ENCODE peak calls at places on chromosome 4, in four cellular contexts. One of them, this sample, is unnamed.

GRCh38 chr4:85824166-85824945 is 349.4 kb downstream of the ARHGAP24 start:
- DNase-seq in gastrocnemius medialis: no peak
- DNase-seq in uterus: no peak
- DNase-seq in H1: no peak
- DNase-seq in this sample: no peak

GRCh38 chr4:18798123-18798522 is 776.6 kb upstream of the LCORL start:
- DNase-seq in gastrocnemius medialis: no peak
- DNase-seq in uterus: no peak
- DNase-seq in H1: no peak
- DNase-seq in this sample: no peak

GRCh38 chr4:139557506-139558110 is 1.6 kb upstream of the SETD7 start:
- DNase-seq in gastrocnemius medialis: no peak
- DNase-seq in uterus: no peak
- DNase-seq in H1: no peak
- DNase-seq in this sample: no peak

GRCh38 chr4:86261634-86262033 is 98.2 kb downstream of the MAPK10 start:
- DNase-seq in gastrocnemius medialis: no peak
- DNase-seq in uterus: no peak
- DNase-seq in H1: no peak
- DNase-seq in this sample: no peak

GRCh38 chr4:94934201-94934600 is 176.4 kb downstream of the BMPR1B start:
- DNase-seq in gastrocnemius medialis: no peak
- DNase-seq in uterus: no peak
- DNase-seq in H1: no peak
- DNase-seq in this sample: no peak

GRCh38 chr4:19382993-19383392 is 868.7 kb upstream of the SLIT2 start:
- DNase-seq in gastrocnemius medialis: no peak
- DNase-seq in uterus: no peak
- DNase-seq in H1: no peak
- DNase-seq in this sample: no peak

GRCh38 chr4:13597604-13598003 is 29.9 kb downstream of the BOD1L1 start:
- DNase-seq in gastrocnemius medialis: no peak
- DNase-seq in uterus: no peak
- DNase-seq in H1: no peak
- DNase-seq in this sample: no peak

GRCh38 chr4:110748071-110748470 is 125.2 kb upstream of the PITX2 start:
- DNase-seq in gastrocnemius medialis: no peak
- DNase-seq in uterus: no peak
- DNase-seq in H1: no peak
- DNase-seq in this sample: no peak

GRCh38 chr4:6926681-6927478 is 17.3 kb downstream of the TBC1D14 start:
- DNase-seq in gastrocnemius medialis: no peak
- DNase-seq in uterus: no peak
- DNase-seq in H1: no peak
- DNase-seq in this sample: no peak

GRCh38 chr4:180953572-180953971 is 1289.6 kb upstream of the TENM3 start:
- DNase-seq in gastrocnemius medialis: no peak
- DNase-seq in uterus: no peak
- DNase-seq in H1: no peak
- DNase-seq in this sample: no peak
- TF ChIP-seq POLR2A in gastrocnemius medialis: no peak
- TF ChIP-seq POLR2A in uterus: no peak
- TF ChIP-seq POLR2A in H1: no peak
- TF ChIP-seq POLR2A in this sample: no peak

GRCh38 chr4:145679520-145679919 is 426 bp upstream of the C4orf51 start:
- DNase-seq in gastrocnemius medialis: peak; percentile 80
- DNase-seq in uterus: no peak
- DNase-seq in H1: no peak
- DNase-seq in this sample: peak; percentile 30
- TF ChIP-seq POLR2A in gastrocnemius medialis: no peak
- TF ChIP-seq POLR2A in uterus: no peak
- TF ChIP-seq POLR2A in H1: no peak
- TF ChIP-seq POLR2A in this sample: no peak

GRCh38 chr4:2796261-2797187 is 3.6 kb downstream of the SH3BP2 start:
- DNase-seq in gastrocnemius medialis: no peak
- DNase-seq in uterus: peak; percentile 14
- DNase-seq in H1: no peak
- DNase-seq in this sample: peak; percentile 60
- TF ChIP-seq POLR2A in gastrocnemius medialis: no peak
- TF ChIP-seq POLR2A in uterus: no peak
- TF ChIP-seq POLR2A in H1: no peak
- TF ChIP-seq POLR2A in this sample: peak; percentile 34

DNA sequence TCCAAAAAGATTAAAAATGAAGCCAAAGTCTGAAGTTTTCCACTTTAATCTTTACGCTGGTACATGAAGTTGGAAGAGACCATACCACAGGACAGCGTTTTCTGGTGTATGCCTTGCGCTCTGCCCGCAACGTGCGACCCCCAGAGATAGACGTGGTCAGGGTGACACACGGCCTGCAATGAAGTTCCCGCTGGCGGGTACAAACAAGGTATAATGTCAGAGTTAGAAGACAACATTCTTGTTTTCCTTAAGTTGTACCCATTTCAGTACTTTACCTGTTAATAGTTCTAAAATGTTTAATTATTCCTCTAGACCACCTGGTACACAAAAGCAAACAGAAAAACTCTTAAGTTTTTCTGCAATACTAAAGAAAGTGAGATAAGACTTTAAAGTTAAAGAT is 4.8 kb downstream of the HNRNPDL start:
- DNase-seq in gastrocnemius medialis: no peak
- DNase-seq in uterus: no peak
- DNase-seq in H1: no peak
- DNase-seq in this sample: no peak
- TF ChIP-seq POLR2A in gastrocnemius medialis: no peak
- TF ChIP-seq POLR2A in uterus: no peak
- TF ChIP-seq POLR2A in H1: no peak
- TF ChIP-seq POLR2A in this sample: no peak

GRCh38 chr4:70836081-70836480 is 3.6 kb downstream of the GRSF1 start:
- DNase-seq in gastrocnemius medialis: no peak
- DNase-seq in uterus: no peak
- DNase-seq in H1: no peak
- DNase-seq in this sample: no peak

GRCh38 chr4:70838400-70838971 is 1.2 kb downstream of the GRSF1 start:
- DNase-seq in gastrocnemius medialis: no peak
- DNase-seq in uterus: no peak
- DNase-seq in H1: no peak
- DNase-seq in this sample: no peak

GRCh38 chr4:70839537-70840093 is at the start of gene GRSF1:
- DNase-seq in gastrocnemius medialis: peak; percentile 94
- DNase-seq in uterus: peak; percentile 92
- DNase-seq in H1: peak; percentile 92
- DNase-seq in this sample: peak; percentile 80

GRCh38 chr4:70841951-70842350 is 2.3 kb upstream of the GRSF1 start:
- DNase-seq in gastrocnemius medialis: no peak
- DNase-seq in uterus: no peak
- DNase-seq in H1: no peak
- DNase-seq in this sample: no peak

GRCh38 chr4:70838972-70839536 is 636 bp downstream of the GRSF1 start:
- DNase-seq in gastrocnemius medialis: peak; percentile 35
- DNase-seq in uterus: peak; percentile 53
- DNase-seq in H1: peak; percentile 67
- DNase-seq in this sample: peak; percentile 46
- TF ChIP-seq POLR2A in gastrocnemius medialis: no peak
- TF ChIP-seq POLR2A in uterus: no peak
- TF ChIP-seq POLR2A in H1: no peak
- TF ChIP-seq POLR2A in this sample: no peak

GRCh38 chr4:76830612-76831474 is 67.1 kb downstream of the SOWAHB start:
- DNase-seq in gastrocnemius medialis: no peak
- DNase-seq in uterus: peak; percentile 23
- DNase-seq in H1: peak; percentile 50
- DNase-seq in this sample: peak; percentile 22

GRCh38 chr4:76836860-76837564 is 60.9 kb downstream of the SOWAHB start:
- DNase-seq in gastrocnemius medialis: no peak
- DNase-seq in uterus: peak; percentile 22
- DNase-seq in H1: no peak
- DNase-seq in this sample: no peak

GRCh38 chr4:76831475-76832390 is 66.2 kb downstream of the SOWAHB start:
- DNase-seq in gastrocnemius medialis: no peak
- DNase-seq in uterus: no peak
- DNase-seq in H1: no peak
- DNase-seq in this sample: no peak
- TF ChIP-seq POLR2A in gastrocnemius medialis: no peak
- TF ChIP-seq POLR2A in uterus: no peak
- TF ChIP-seq POLR2A in H1: no peak
- TF ChIP-seq POLR2A in this sample: no peak

GRCh38 chr4:163609046-163609445 is 114.6 kb downstream of the TMA16 start:
- DNase-seq in gastrocnemius medialis: no peak
- DNase-seq in uterus: no peak
- DNase-seq in H1: no peak
- DNase-seq in this sample: no peak

GRCh38 chr4:163610642-163611041 is 116.2 kb downstream of the TMA16 start:
- DNase-seq in gastrocnemius medialis: no peak
- DNase-seq in uterus: no peak
- DNase-seq in H1: no peak
- DNase-seq in this sample: no peak

GRCh38 chr4:163612762-163613161 is 118.3 kb downstream of the TMA16 start:
- DNase-seq in gastrocnemius medialis: no peak
- DNase-seq in uterus: no peak
- DNase-seq in H1: no peak
- DNase-seq in this sample: no peak

GRCh38 chr4:163611784-163612445 is 117.4 kb downstream of the TMA16 start:
- DNase-seq in gastrocnemius medialis: no peak
- DNase-seq in uterus: no peak
- DNase-seq in H1: no peak
- DNase-seq in this sample: no peak

GRCh38 chr4:163611172-163611571 is 116.7 kb downstream of the TMA16 start:
- DNase-seq in gastrocnemius medialis: no peak
- DNase-seq in uterus: no peak
- DNase-seq in H1: no peak
- DNase-seq in this sample: no peak
- TF ChIP-seq POLR2A in gastrocnemius medialis: peak; percentile 10
- TF ChIP-seq POLR2A in uterus: no peak
- TF ChIP-seq POLR2A in H1: no peak
- TF ChIP-seq POLR2A in this sample: no peak

GRCh38 chr4:158827475-158828085 is 58.8 kb downstream of the FNIP2 start:
- DNase-seq in gastrocnemius medialis: no peak
- DNase-seq in uterus: no peak
- DNase-seq in H1: no peak
- DNase-seq in this sample: no peak
- TF ChIP-seq POLR2A in gastrocnemius medialis: no peak
- TF ChIP-seq POLR2A in uterus: no peak
- TF ChIP-seq POLR2A in H1: no peak
- TF ChIP-seq POLR2A in this sample: no peak

DNA sequence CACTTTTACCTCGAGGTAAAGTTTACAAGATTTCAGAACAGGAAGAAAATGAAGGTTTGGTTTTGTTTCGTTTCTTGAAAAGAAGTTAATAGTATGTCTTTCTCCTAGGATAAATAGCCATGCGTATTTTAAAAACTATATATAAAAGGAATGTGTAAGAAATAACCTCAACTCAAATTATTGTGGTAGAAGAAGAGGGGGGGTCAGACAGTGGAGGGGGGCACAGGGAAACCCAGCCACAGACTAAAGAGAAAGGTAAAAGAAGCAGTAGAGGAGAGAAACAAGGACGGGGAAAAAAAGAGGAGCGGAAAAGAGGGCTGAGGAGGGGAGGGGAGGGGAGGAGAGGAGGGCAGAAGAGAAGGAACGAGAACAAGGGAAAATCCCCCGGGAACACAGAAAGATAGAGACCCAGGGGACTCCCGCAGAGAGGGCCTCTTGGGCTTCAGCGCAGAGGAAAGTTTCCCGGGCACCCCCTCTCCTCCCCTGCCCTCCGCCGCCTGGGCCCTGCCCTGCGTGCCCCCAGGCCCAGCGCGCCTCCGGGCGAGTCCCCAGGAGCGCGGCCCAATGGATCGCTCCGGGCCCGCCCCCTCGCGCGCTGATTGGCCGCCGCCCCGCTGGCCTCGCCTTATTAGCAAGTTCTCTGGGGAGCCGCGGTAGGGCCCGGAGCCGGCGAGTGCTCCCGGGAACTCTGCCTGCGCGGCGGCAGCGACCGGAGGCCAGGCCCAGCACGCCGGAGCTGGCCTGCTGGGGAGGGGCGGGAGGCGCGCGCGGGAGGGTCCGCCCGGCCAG is at the start of gene MSX1:
- DNase-seq in gastrocnemius medialis: peak; percentile 69
- DNase-seq in uterus: peak; percentile 92
- DNase-seq in H1: peak; percentile 92
- DNase-seq in this sample: peak; percentile 89
- TF ChIP-seq POLR2A in gastrocnemius medialis: peak; percentile 90
- TF ChIP-seq POLR2A in uterus: peak; percentile 98
- TF ChIP-seq POLR2A in H1: no peak
- TF ChIP-seq POLR2A in this sample: peak; percentile 98